ENCODE peak calls at places on chromosomes 6 and 20, in ten cellular contexts. A is mesendoderm, I is T follicular helper cell, T is nucleus accumbens, G is GDM1, F is B cell, U is HCEC 1CT, D is activated T-cell treated with anti-CD3 and anti-CD28 coated beads for 1 hour, W is ELF-1, P is MV-4-11. M is an unnamed sample.
A peak's percentile ranks its signal among the peaks of the same experiment; 100 is the strongest.

GRCh38 chr6:42777126-42777822 is 4.6 kb upstream of the BICRAL start:
- DNase-seq in I (no peak), G (no peak), A (no peak), D (no peak), T (no peak), F (no peak), P (no peak), W (no peak), U (peak; percentile 57), M (no peak)

GRCh38 chr6:136510782-136511181 is 39.4 kb downstream of the MAP7 start:
- DNase-seq in P (no peak), A (no peak), U (no peak), G (no peak), I (no peak), T (no peak), W (no peak), D (no peak), F (no peak), M (no peak)

GRCh38 chr6:162706236-162706635 is 21.3 kb downstream of the PRKN start:
- DNase-seq in I (no peak), P (peak; percentile 85), W (no peak), F (no peak), D (no peak), G (peak; percentile 1), U (no peak), T (no peak), A (no peak), M (no peak)

GRCh38 chr20:37407573-37408002 is 61.6 kb downstream of the SRC start:
- DNase-seq in T (no peak), I (no peak), W (no peak), D (no peak), A (no peak), G (no peak), P (no peak), F (no peak), U (no peak), M (no peak)

GRCh38 chr6:130713144-130713543 is 114.1 kb upstream of the SMLR1 start:
- DNase-seq in D (no peak), T (peak; percentile 10), A (peak; percentile 93), G (no peak), I (no peak), F (no peak), U (no peak), W (peak; percentile 80), P (no peak), M (no peak)

GRCh38 chr6:79570129-79570801 is 33.0 kb upstream of the LCA5 start:
- DNase-seq in W (peak; percentile 86), P (no peak), I (no peak), G (no peak), A (peak; percentile 97), D (no peak), U (peak; percentile 41), T (no peak), F (no peak), M (no peak)

GRCh38 chr20:19265646-19266374 is 53.4 kb downstream of the SLC24A3 start:
- DNase-seq in A (peak; percentile 85), T (no peak), U (peak; percentile 14), G (no peak), D (no peak), F (no peak), W (no peak), P (no peak), I (no peak), M (peak; percentile 71)

GRCh38 chr6:12386816-12387215 is 96.7 kb downstream of the EDN1 start:
- DNase-seq in F (no peak), A (no peak), U (no peak), P (no peak), I (no peak), D (no peak), T (no peak), G (no peak), W (no peak), M (no peak)

GRCh38 chr6:157610451-157610999 is 212.5 kb upstream of the SNX9 start:
- DNase-seq in F (no peak), P (no peak), A (no peak), I (no peak), T (no peak), W (peak; percentile 30), D (no peak), U (no peak), G (no peak), M (no peak)

GRCh38 chr6:105272783-105273182 is 93.0 kb upstream of the POPDC3 start:
- DNase-seq in I (no peak), G (no peak), A (peak; percentile 44), W (peak; percentile 19), D (no peak), P (no peak), F (no peak), U (peak; percentile 40), T (no peak), M (no peak)

GRCh38 chr6:53474010-53474409 is 70.9 kb downstream of the GCLC start:
- DNase-seq in D (no peak), I (no peak), F (no peak), P (no peak), G (no peak), W (no peak), U (no peak), A (no peak), T (no peak), M (no peak)

GRCh38 chr6:125829433-125829832 is 38.7 kb downstream of the NCOA7 start:
- DNase-seq in I (no peak), P (no peak), W (no peak), D (no peak), U (no peak), F (no peak), G (peak; percentile 73), A (no peak), T (no peak), M (no peak)

M was measured in vagina.